ENCODE peak calls at places on chromosome 14, in five cellular contexts. F, T, C, G and B are unnamed samples.

GRCh38 chr14:54653764-54654469 is 87.0 kb downstream of the SAMD4A start:
- DNase-seq in F (peak; percentile 40), T (no peak), C (peak; percentile 88), G (peak; percentile 77), B (no peak)

GRCh38 chr14:91048256-91048655 is 12.2 kb downstream of the RPS6KA5 start:
- DNase-seq in F (no peak), T (no peak), C (no peak), G (no peak), B (no peak)

GRCh38 chr14:103625361-103626095 is 3.5 kb upstream of the KLC1 start:
- DNase-seq in F (no peak), T (no peak), C (no peak), G (no peak), B (no peak)

GRCh38 chr14:99348816-99349609 is 77.0 kb upstream of the BCL11B start:
- DNase-seq in F (no peak), T (no peak), C (no peak), G (no peak), B (no peak)

GRCh38 chr14:79576434-79576833 is 634.9 kb downstream of the DIO2 start:
- DNase-seq in F (no peak), T (no peak), C (peak; percentile 67), G (no peak), B (no peak)

GRCh38 chr14:105187935-105188524 is 6.9 kb upstream of the NUDT14 start:
- DNase-seq in F (no peak), T (no peak), C (no peak), G (no peak), B (no peak)

GRCh38 chr14:65631040-65631439 is 218.5 kb downstream of the FUT8 start:
- DNase-seq in F (no peak), T (no peak), C (no peak), G (no peak), B (no peak)

GRCh38 chr14:61780125-61780524 is 17.9 kb downstream of the SNAPC1 start:
- DNase-seq in F (no peak), T (no peak), C (no peak), G (no peak), B (no peak)

GRCh38 chr14:38882533-38882932 is 220.5 kb downstream of the SEC23A start:
- DNase-seq in F (no peak), T (no peak), C (peak; percentile 11), G (no peak), B (no peak)

GRCh38 chr14:28751467-28752058 is 15.0 kb upstream of the FOXG1 start:
- DNase-seq in F (no peak), T (peak; percentile 7), C (peak; percentile 49), G (no peak), B (peak; percentile 51)

GRCh38 chr14:105013150-105013787 is 7.6 kb downstream of the CDCA4 start:
- DNase-seq in F (no peak), T (no peak), C (peak; percentile 10), G (no peak), B (no peak)

GRCh38 chr14:75968461-75968860 is 13.3 kb downstream of the TGFB3 start:
- DNase-seq in F (no peak), T (no peak), C (no peak), G (peak; percentile 40), B (no peak)

GRCh38 chr14:75928587-75929230 is 53.1 kb downstream of the TGFB3 start:
- DNase-seq in F (no peak), T (no peak), C (peak; percentile 8), G (no peak), B (no peak)

GRCh38 chr14:59116984-59117415 is 71.5 kb upstream of the DAAM1 start:
- DNase-seq in F (no peak), T (peak; percentile 89), C (peak; percentile 35), G (no peak), B (peak; percentile 63)

GRCh38 chr14:104164512-104164911 is 26.1 kb downstream of the KIF26A start:
- DNase-seq in F (no peak), T (no peak), C (no peak), G (no peak), B (no peak)

GRCh38 chr14:105022276-105022670 is 1.4 kb upstream of the CDCA4 start:
- DNase-seq in F (no peak), T (no peak), C (no peak), G (no peak), B (no peak)

GRCh38 chr14:39426605-39427004 is 5.6 kb downstream of the FBXO33 start:
- DNase-seq in F (no peak), T (no peak), C (peak; percentile 59), G (no peak), B (peak; percentile 9)

GRCh38 chr14:48665077-48665784 is 920.9 kb downstream of the RPS29 start:
- DNase-seq in F (no peak), T (no peak), C (peak; percentile 52), G (no peak), B (no peak)

DNA sequence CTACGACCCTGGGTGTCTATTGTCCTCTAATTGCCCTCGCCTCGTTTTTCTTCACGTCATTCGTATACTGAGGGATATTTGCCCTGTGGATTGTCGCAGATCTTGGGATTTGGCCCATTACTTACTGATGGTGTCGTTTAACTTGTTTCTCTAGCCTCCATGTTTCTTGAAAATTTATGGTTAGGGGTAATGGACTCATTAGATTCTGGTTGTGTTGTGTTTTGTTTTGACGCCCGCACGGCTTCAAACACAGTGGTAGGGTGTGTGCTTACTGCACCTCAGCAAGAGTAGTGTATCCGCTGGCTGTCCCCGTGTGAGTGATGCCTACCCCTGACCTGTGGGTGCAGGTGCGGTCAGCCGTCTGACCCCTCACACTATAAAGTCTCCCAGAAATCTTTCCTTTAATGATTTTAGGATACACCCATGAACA is 874 bp upstream of the RNU6-8 start:
- DNase-seq in F (no peak), T (no peak), C (no peak), G (peak; percentile 57), B (no peak)
- H3K27ac ChIP-seq in F (peak overlapping the region; percentile 92), T (peak overlapping the region; percentile 47), C (no peak overlapping the region), G (peak overlapping the region; percentile 96), B (peak overlapping the region; percentile 83)

DNA sequence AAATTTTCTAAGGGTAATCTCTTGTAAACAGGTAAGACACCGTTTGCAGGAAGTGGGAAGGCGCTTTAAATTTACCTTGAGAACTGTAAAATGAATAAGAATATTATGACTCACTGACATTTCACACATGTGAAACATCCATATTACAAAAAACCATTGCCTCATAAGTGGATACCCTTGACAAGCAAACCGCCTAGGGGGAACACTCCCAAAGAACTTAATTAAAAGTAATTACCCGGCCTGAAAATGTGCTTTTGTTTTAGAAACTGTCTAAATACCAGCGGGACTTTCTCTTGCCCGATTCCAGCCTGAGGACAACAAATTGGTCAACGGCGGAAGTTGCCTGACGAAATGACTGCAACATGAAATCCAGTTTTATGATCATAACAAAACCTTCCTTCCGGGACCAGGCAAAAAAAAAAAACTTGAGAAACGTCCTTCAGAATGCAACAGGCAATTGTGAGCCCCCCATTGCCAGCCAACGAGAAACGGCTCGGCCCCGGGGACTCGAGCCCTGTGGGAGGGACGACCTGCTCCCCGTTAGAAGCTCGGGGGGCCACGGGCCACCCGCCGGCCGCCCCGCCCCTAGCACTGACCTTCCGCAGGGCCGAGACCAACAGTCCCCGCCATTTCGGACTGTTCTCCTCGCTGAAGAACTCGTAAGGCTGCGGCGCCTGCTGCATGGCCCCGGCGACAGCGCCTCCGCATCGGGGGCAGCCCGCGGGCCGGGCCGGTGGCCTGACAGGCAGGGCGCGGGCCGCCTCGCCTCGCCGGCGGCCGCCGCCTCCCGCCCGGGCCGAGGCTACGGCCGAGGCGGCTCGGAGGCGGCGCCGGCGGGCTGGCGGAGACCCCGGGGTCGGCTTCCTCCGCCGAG is 540 bp downstream of the SOS2 start:
- DNase-seq in F (peak; percentile 20), T (peak; percentile 21), C (peak; percentile 59), G (peak; percentile 58), B (peak; percentile 45)
- TF ChIP-seq CTCF in F (no peak), T (no peak), C (no peak), G (no peak), B (no peak)

GRCh38 chr14:52048641-52049204 is 20.1 kb downstream of the NID2 start:
- DNase-seq in F (peak; percentile 30), T (no peak), C (no peak), G (peak; percentile 52), B (no peak)
- H3K27ac ChIP-seq in F (peak overlapping the region; percentile 81), T (no peak overlapping the region), C (peak overlapping the region; percentile 37), G (no peak overlapping the region), B (no peak overlapping the region)

GRCh38 chr14:23932639-23933038 is 20.9 kb upstream of the DHRS4 start:
- DNase-seq in F (no peak), T (no peak), C (no peak), G (no peak), B (no peak)

GRCh38 chr14:23931705-23932314 is 21.8 kb upstream of the DHRS4 start:
- DNase-seq in F (no peak), T (no peak), C (no peak), G (no peak), B (no peak)

GRCh38 chr14:23929131-23929530 is 24.4 kb upstream of the DHRS4 start:
- DNase-seq in F (no peak), T (no peak), C (no peak), G (no peak), B (no peak)

GRCh38 chr14:23929822-23930294 is 23.7 kb upstream of the DHRS4 start:
- DNase-seq in F (peak; percentile 78), T (peak; percentile 59), C (peak; percentile 69), G (peak; percentile 58), B (peak; percentile 80)

GRCh38 chr14:23930742-23931141 is 22.8 kb upstream of the DHRS4 start:
- DNase-seq in F (no peak), T (no peak), C (peak; percentile 11), G (no peak), B (no peak)
- TF ChIP-seq CTCF in F (no peak), T (no peak), C (no peak), G (no peak), B (no peak)

GRCh38 chr14:69715725-69716482 is 51.0 kb upstream of the SRSF5 start:
- DNase-seq in F (no peak), T (no peak), C (peak; percentile 70), G (no peak), B (peak; percentile 89)
- H3K27ac ChIP-seq in F (peak overlapping the region; percentile 74), T (no peak overlapping the region), C (peak overlapping the region; percentile 32), G (peak overlapping the region; percentile 41), B (peak overlapping the region; percentile 94)

DNA sequence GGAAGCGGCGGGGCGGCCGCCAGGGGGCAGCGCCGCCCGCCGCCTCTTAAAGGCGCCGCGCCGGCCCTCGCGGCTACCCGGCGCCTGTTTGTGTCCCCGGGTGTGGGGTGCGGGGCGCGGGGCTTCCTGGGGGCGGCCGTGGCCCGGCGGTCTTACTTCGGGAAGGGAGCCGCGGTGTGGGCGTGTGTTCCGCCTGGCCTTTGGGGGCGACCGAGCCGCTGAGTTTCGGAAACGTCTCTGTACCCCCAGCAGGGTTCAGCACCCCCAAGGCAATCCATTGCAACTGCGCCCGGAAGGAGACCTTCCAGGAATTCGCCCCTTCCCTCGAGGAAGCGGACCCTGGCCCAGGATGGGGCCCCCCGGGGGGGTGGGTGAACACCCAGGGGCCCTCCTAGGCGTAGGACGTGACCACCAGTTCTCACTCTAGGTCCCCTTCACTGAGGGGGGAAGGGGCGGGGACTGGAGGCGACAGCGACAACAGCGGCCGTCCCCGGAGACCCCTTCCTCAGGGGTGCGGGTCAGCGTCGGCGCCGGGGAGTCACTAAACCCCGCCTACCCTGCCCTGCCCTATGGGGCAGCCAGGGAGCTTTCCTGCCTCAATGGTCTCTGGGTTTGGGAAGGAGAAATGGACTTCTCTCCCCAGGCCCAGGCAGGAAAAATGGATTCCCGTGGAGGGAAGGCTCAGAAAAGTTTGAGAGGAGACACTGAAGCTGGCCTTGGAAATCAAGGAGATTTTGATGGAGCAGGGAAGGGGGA is at the start of gene ITPK1:
- DNase-seq in F (peak; percentile 33), T (no peak), C (peak; percentile 41), G (peak; percentile 39), B (peak; percentile 54)
- TF ChIP-seq CTCF in F (peak; percentile 61), T (no peak), C (peak; percentile 61), G (peak; percentile 36), B (peak; percentile 83)